ENCODE peak calls at places on chromosomes 1 and 21, in ten cellular contexts. One of them, this sample, is unnamed.

GRCh38 chr1:42340898-42341297 is 5.9 kb upstream of the FOXJ3 start:
- DNase-seq in fibroblast of villous mesenchyme: no peak
- DNase-seq in heart left ventricle: no peak
- DNase-seq in coronary artery: no peak
- DNase-seq in uterus: no peak
- DNase-seq in nephron progenitor cell: no peak
- DNase-seq in prostate gland: no peak
- DNase-seq in psoas muscle: no peak
- DNase-seq in lower lobe of right lung: no peak
- DNase-seq in heart right ventricle: no peak
- DNase-seq in this sample: no peak

GRCh38 chr1:33239487-33239886 is 16.8 kb upstream of the ZNF362 start:
- DNase-seq in heart right ventricle: no peak
- DNase-seq in coronary artery: no peak
- DNase-seq in heart left ventricle: no peak
- DNase-seq in nephron progenitor cell: no peak
- DNase-seq in uterus: no peak
- DNase-seq in lower lobe of right lung: no peak
- DNase-seq in prostate gland: no peak
- DNase-seq in fibroblast of villous mesenchyme: no peak
- DNase-seq in psoas muscle: no peak
- DNase-seq in this sample: no peak

GRCh38 chr1:203569490-203570318 is 56.9 kb upstream of the ATP2B4 start:
- DNase-seq in psoas muscle: no peak
- DNase-seq in heart right ventricle: no peak
- DNase-seq in uterus: no peak
- DNase-seq in heart left ventricle: no peak
- DNase-seq in nephron progenitor cell: no peak
- DNase-seq in lower lobe of right lung: no peak
- DNase-seq in coronary artery: no peak
- DNase-seq in prostate gland: no peak
- DNase-seq in fibroblast of villous mesenchyme: no peak
- DNase-seq in this sample: no peak

GRCh38 chr1:190633488-190633887 is 155.8 kb upstream of the BRINP3 start:
- DNase-seq in fibroblast of villous mesenchyme: no peak
- DNase-seq in prostate gland: no peak
- DNase-seq in heart left ventricle: no peak
- DNase-seq in uterus: no peak
- DNase-seq in lower lobe of right lung: no peak
- DNase-seq in psoas muscle: no peak
- DNase-seq in heart right ventricle: no peak
- DNase-seq in coronary artery: no peak
- DNase-seq in nephron progenitor cell: no peak
- DNase-seq in this sample: no peak

GRCh38 chr1:171257207-171258052 is 9.1 kb downstream of the FMO1 start:
- DNase-seq in fibroblast of villous mesenchyme: peak
- DNase-seq in heart right ventricle: no peak
- DNase-seq in heart left ventricle: no peak
- DNase-seq in uterus: peak
- DNase-seq in prostate gland: peak
- DNase-seq in psoas muscle: peak
- DNase-seq in lower lobe of right lung: no peak
- DNase-seq in nephron progenitor cell: no peak
- DNase-seq in coronary artery: no peak
- DNase-seq in this sample: no peak

GRCh38 chr1:220325306-220325995 is 53.2 kb upstream of the RAB3GAP2 start:
- DNase-seq in prostate gland: no peak
- DNase-seq in heart right ventricle: no peak
- DNase-seq in psoas muscle: no peak
- DNase-seq in heart left ventricle: no peak
- DNase-seq in fibroblast of villous mesenchyme: no peak
- DNase-seq in lower lobe of right lung: no peak
- DNase-seq in uterus: no peak
- DNase-seq in nephron progenitor cell: no peak
- DNase-seq in coronary artery: no peak
- DNase-seq in this sample: no peak

GRCh38 chr1:171188388-171189266 is 3.5 kb downstream of the FMO2 start:
- DNase-seq in psoas muscle: no peak
- DNase-seq in heart left ventricle: peak
- DNase-seq in fibroblast of villous mesenchyme: peak
- DNase-seq in nephron progenitor cell: peak
- DNase-seq in prostate gland: peak
- DNase-seq in coronary artery: no peak
- DNase-seq in uterus: peak
- DNase-seq in heart right ventricle: peak
- DNase-seq in lower lobe of right lung: peak
- DNase-seq in this sample: peak

GRCh38 chr1:100308777-100309176 is 42.8 kb downstream of the RTCA start:
- DNase-seq in nephron progenitor cell: no peak
- DNase-seq in fibroblast of villous mesenchyme: no peak
- DNase-seq in coronary artery: no peak
- DNase-seq in uterus: no peak
- DNase-seq in heart left ventricle: no peak
- DNase-seq in prostate gland: no peak
- DNase-seq in heart right ventricle: no peak
- DNase-seq in psoas muscle: no peak
- DNase-seq in lower lobe of right lung: no peak
- DNase-seq in this sample: no peak

GRCh38 chr1:201173736-201174135 is 16.9 kb upstream of the IGFN1 start:
- DNase-seq in nephron progenitor cell: no peak
- DNase-seq in lower lobe of right lung: no peak
- DNase-seq in coronary artery: peak
- DNase-seq in uterus: no peak
- DNase-seq in psoas muscle: no peak
- DNase-seq in heart left ventricle: no peak
- DNase-seq in prostate gland: no peak
- DNase-seq in fibroblast of villous mesenchyme: no peak
- DNase-seq in heart right ventricle: no peak
- DNase-seq in this sample: no peak

GRCh38 chr1:37032660-37033354 is 1.5 kb downstream of the GRIK3 start:
- DNase-seq in uterus: no peak
- DNase-seq in prostate gland: no peak
- DNase-seq in lower lobe of right lung: no peak
- DNase-seq in psoas muscle: no peak
- DNase-seq in coronary artery: no peak
- DNase-seq in heart right ventricle: no peak
- DNase-seq in heart left ventricle: no peak
- DNase-seq in nephron progenitor cell: peak
- DNase-seq in fibroblast of villous mesenchyme: no peak
- DNase-seq in this sample: no peak

GRCh38 chr1:160258177-160258798 is 4.1 kb downstream of the DCAF8 start:
- DNase-seq in coronary artery: no peak
- DNase-seq in heart left ventricle: no peak
- DNase-seq in fibroblast of villous mesenchyme: peak
- DNase-seq in psoas muscle: no peak
- DNase-seq in prostate gland: no peak
- DNase-seq in uterus: no peak
- DNase-seq in lower lobe of right lung: no peak
- DNase-seq in nephron progenitor cell: no peak
- DNase-seq in heart right ventricle: no peak
- DNase-seq in this sample: no peak

GRCh38 chr1:151816964-151817730 is 11.9 kb upstream of the LINGO4 start:
- DNase-seq in uterus: no peak
- DNase-seq in lower lobe of right lung: no peak
- DNase-seq in fibroblast of villous mesenchyme: no peak
- DNase-seq in coronary artery: no peak
- DNase-seq in psoas muscle: no peak
- DNase-seq in heart left ventricle: no peak
- DNase-seq in prostate gland: no peak
- DNase-seq in nephron progenitor cell: no peak
- DNase-seq in heart right ventricle: no peak
- DNase-seq in this sample: no peak

GRCh38 chr1:210367561-210367960 is 38.9 kb downstream of the HHAT start:
- DNase-seq in prostate gland: no peak
- DNase-seq in lower lobe of right lung: no peak
- DNase-seq in heart right ventricle: no peak
- DNase-seq in coronary artery: no peak
- DNase-seq in heart left ventricle: no peak
- DNase-seq in nephron progenitor cell: no peak
- DNase-seq in psoas muscle: no peak
- DNase-seq in uterus: no peak
- DNase-seq in fibroblast of villous mesenchyme: no peak
- DNase-seq in this sample: no peak

GRCh38 chr1:55708781-55709180 is 493.6 kb upstream of the USP24 start:
- DNase-seq in lower lobe of right lung: no peak
- DNase-seq in heart left ventricle: no peak
- DNase-seq in heart right ventricle: no peak
- DNase-seq in prostate gland: no peak
- DNase-seq in fibroblast of villous mesenchyme: no peak
- DNase-seq in uterus: no peak
- DNase-seq in nephron progenitor cell: no peak
- DNase-seq in coronary artery: no peak
- DNase-seq in psoas muscle: no peak
- DNase-seq in this sample: no peak

GRCh38 chr1:168365719-168366474 is 85.2 kb downstream of the TBX19 start:
- DNase-seq in heart left ventricle: no peak
- DNase-seq in fibroblast of villous mesenchyme: no peak
- DNase-seq in lower lobe of right lung: no peak
- DNase-seq in heart right ventricle: no peak
- DNase-seq in prostate gland: no peak
- DNase-seq in coronary artery: no peak
- DNase-seq in psoas muscle: no peak
- DNase-seq in nephron progenitor cell: no peak
- DNase-seq in uterus: no peak
- DNase-seq in this sample: no peak

GRCh38 chr1:153202006-153202405 is 1.2 kb upstream of the LELP1 start:
- DNase-seq in psoas muscle: no peak
- DNase-seq in heart right ventricle: no peak
- DNase-seq in nephron progenitor cell: no peak
- DNase-seq in fibroblast of villous mesenchyme: no peak
- DNase-seq in coronary artery: no peak
- DNase-seq in uterus: no peak
- DNase-seq in prostate gland: no peak
- DNase-seq in heart left ventricle: no peak
- DNase-seq in lower lobe of right lung: no peak
- DNase-seq in this sample: no peak

GRCh38 chr1:215002471-215002870 is 80.1 kb upstream of the KCNK2 start:
- DNase-seq in lower lobe of right lung: no peak
- DNase-seq in uterus: no peak
- DNase-seq in fibroblast of villous mesenchyme: peak
- DNase-seq in nephron progenitor cell: no peak
- DNase-seq in heart right ventricle: no peak
- DNase-seq in psoas muscle: no peak
- DNase-seq in prostate gland: no peak
- DNase-seq in heart left ventricle: no peak
- DNase-seq in coronary artery: no peak
- DNase-seq in this sample: no peak

GRCh38 chr1:208204779-208205178 is 39.4 kb downstream of the PLXNA2 start:
- DNase-seq in nephron progenitor cell: no peak
- DNase-seq in psoas muscle: no peak
- DNase-seq in heart right ventricle: no peak
- DNase-seq in uterus: no peak
- DNase-seq in prostate gland: no peak
- DNase-seq in coronary artery: no peak
- DNase-seq in heart left ventricle: no peak
- DNase-seq in fibroblast of villous mesenchyme: no peak
- DNase-seq in lower lobe of right lung: no peak
- DNase-seq in this sample: no peak

GRCh38 chr1:215526147-215526845 is 40.8 kb upstream of the KCTD3 start:
- DNase-seq in coronary artery: no peak
- DNase-seq in psoas muscle: no peak
- DNase-seq in lower lobe of right lung: no peak
- DNase-seq in prostate gland: no peak
- DNase-seq in heart right ventricle: no peak
- DNase-seq in heart left ventricle: no peak
- DNase-seq in nephron progenitor cell: no peak
- DNase-seq in fibroblast of villous mesenchyme: peak
- DNase-seq in uterus: no peak
- DNase-seq in this sample: no peak

GRCh38 chr1:38872401-38873026 is 634 bp downstream of the MYCBP start:
- DNase-seq in lower lobe of right lung: peak
- DNase-seq in psoas muscle: peak
- DNase-seq in coronary artery: no peak
- DNase-seq in prostate gland: no peak
- DNase-seq in heart left ventricle: no peak
- DNase-seq in fibroblast of villous mesenchyme: peak
- DNase-seq in uterus: no peak
- DNase-seq in heart right ventricle: no peak
- DNase-seq in nephron progenitor cell: peak
- DNase-seq in this sample: no peak

GRCh38 chr1:206769331-206769731 is 1.2 kb upstream of the IL19 start:
- DNase-seq in fibroblast of villous mesenchyme: no peak
- DNase-seq in coronary artery: no peak
- DNase-seq in nephron progenitor cell: no peak
- DNase-seq in heart right ventricle: no peak
- DNase-seq in prostate gland: no peak
- DNase-seq in psoas muscle: no peak
- DNase-seq in lower lobe of right lung: no peak
- DNase-seq in heart left ventricle: no peak
- DNase-seq in uterus: no peak
- DNase-seq in this sample: no peak

GRCh38 chr1:230085178-230085515 is 18.1 kb downstream of the GALNT2 start:
- DNase-seq in heart right ventricle: no peak
- DNase-seq in psoas muscle: no peak
- DNase-seq in lower lobe of right lung: no peak
- DNase-seq in fibroblast of villous mesenchyme: no peak
- DNase-seq in coronary artery: peak
- DNase-seq in heart left ventricle: no peak
- DNase-seq in prostate gland: no peak
- DNase-seq in nephron progenitor cell: no peak
- DNase-seq in uterus: no peak
- DNase-seq in this sample: no peak
- TF ChIP-seq CTCF in heart right ventricle: no peak
- TF ChIP-seq CTCF in psoas muscle: no peak
- TF ChIP-seq CTCF in lower lobe of right lung: no peak
- TF ChIP-seq CTCF in fibroblast of villous mesenchyme: no peak
- TF ChIP-seq CTCF in coronary artery: no peak
- TF ChIP-seq CTCF in heart left ventricle: no peak
- TF ChIP-seq CTCF in prostate gland: no peak
- TF ChIP-seq CTCF in nephron progenitor cell: no peak
- TF ChIP-seq CTCF in uterus: no peak
- TF ChIP-seq CTCF in this sample: no peak

GRCh38 chr21:33268736-33269441 is 2.7 kb downstream of the IL10RB start:
- DNase-seq in prostate gland: peak
- DNase-seq in psoas muscle: no peak
- DNase-seq in heart left ventricle: no peak
- DNase-seq in uterus: no peak
- DNase-seq in nephron progenitor cell: no peak
- DNase-seq in heart right ventricle: no peak
- DNase-seq in coronary artery: no peak
- DNase-seq in lower lobe of right lung: peak
- DNase-seq in fibroblast of villous mesenchyme: no peak
- DNase-seq in this sample: peak
- TF ChIP-seq CTCF in prostate gland: no peak
- TF ChIP-seq CTCF in psoas muscle: no peak
- TF ChIP-seq CTCF in heart left ventricle: no peak
- TF ChIP-seq CTCF in uterus: no peak
- TF ChIP-seq CTCF in nephron progenitor cell: no peak
- TF ChIP-seq CTCF in heart right ventricle: no peak
- TF ChIP-seq CTCF in coronary artery: no peak
- TF ChIP-seq CTCF in lower lobe of right lung: no peak
- TF ChIP-seq CTCF in fibroblast of villous mesenchyme: no peak
- TF ChIP-seq CTCF in this sample: no peak

GRCh38 chr1:72285074-72285425 is 2.7 kb upstream of the NEGR1 start:
- DNase-seq in coronary artery: no peak
- DNase-seq in prostate gland: no peak
- DNase-seq in uterus: peak
- DNase-seq in lower lobe of right lung: no peak
- DNase-seq in heart left ventricle: peak
- DNase-seq in nephron progenitor cell: no peak
- DNase-seq in heart right ventricle: no peak
- DNase-seq in fibroblast of villous mesenchyme: no peak
- DNase-seq in psoas muscle: no peak
- DNase-seq in this sample: peak
- TF ChIP-seq CTCF in coronary artery: no peak
- TF ChIP-seq CTCF in prostate gland: no peak
- TF ChIP-seq CTCF in uterus: no peak
- TF ChIP-seq CTCF in lower lobe of right lung: no peak
- TF ChIP-seq CTCF in heart left ventricle: no peak
- TF ChIP-seq CTCF in nephron progenitor cell: no peak
- TF ChIP-seq CTCF in heart right ventricle: no peak
- TF ChIP-seq CTCF in fibroblast of villous mesenchyme: no peak
- TF ChIP-seq CTCF in psoas muscle: no peak
- TF ChIP-seq CTCF in this sample: no peak

GRCh38 chr1:27111771-27112573 is 43.0 kb downstream of the SLC9A1 start:
- DNase-seq in nephron progenitor cell: peak
- DNase-seq in heart left ventricle: peak
- DNase-seq in uterus: peak
- DNase-seq in coronary artery: peak
- DNase-seq in psoas muscle: peak
- DNase-seq in prostate gland: peak
- DNase-seq in heart right ventricle: peak
- DNase-seq in fibroblast of villous mesenchyme: peak
- DNase-seq in lower lobe of right lung: peak
- DNase-seq in this sample: peak
- TF ChIP-seq CTCF in nephron progenitor cell: no peak
- TF ChIP-seq CTCF in heart left ventricle: no peak
- TF ChIP-seq CTCF in uterus: no peak
- TF ChIP-seq CTCF in coronary artery: no peak
- TF ChIP-seq CTCF in psoas muscle: peak
- TF ChIP-seq CTCF in prostate gland: peak
- TF ChIP-seq CTCF in heart right ventricle: no peak
- TF ChIP-seq CTCF in fibroblast of villous mesenchyme: peak
- TF ChIP-seq CTCF in lower lobe of right lung: peak
- TF ChIP-seq CTCF in this sample: no peak

This sample was measured in Calu3.